ENCODE peak calls at places on chromosome 4, in seven cellular contexts. R, M, F, I, Z, S and Y are unnamed samples.

GRCh38 chr4:110287130-110287529 is 88.7 kb upstream of the ELOVL6 start:
- DNase-seq in I (no peak), M (no peak), S (no peak), F (peak; percentile 76), Z (peak; percentile 75), R (no peak), Y (no peak)

GRCh38 chr4:161792991-161793390 is 370.8 kb downstream of the FSTL5 start:
- DNase-seq in R (no peak), S (no peak), F (no peak), M (no peak), I (no peak), Z (no peak), Y (no peak)

GRCh38 chr4:108058685-108059440 is 69.2 kb downstream of the HADH start:
- DNase-seq in Z (peak; percentile 10), M (no peak), R (no peak), F (peak; percentile 94), S (no peak), I (no peak), Y (no peak)

GRCh38 chr4:11106190-11106589 is 322.5 kb downstream of the HS3ST1 start:
- DNase-seq in I (no peak), Z (peak; percentile 1), M (no peak), F (peak; percentile 1), R (no peak), S (no peak), Y (no peak)

GRCh38 chr4:83025563-83025962 is 9.4 kb upstream of the COPS4 start:
- DNase-seq in M (no peak), F (no peak), S (no peak), R (no peak), I (no peak), Z (no peak), Y (no peak)

GRCh38 chr4:118331352-118331751 is 21.5 kb downstream of the PRSS12 start:
- DNase-seq in M (no peak), S (no peak), F (no peak), Z (no peak), I (no peak), R (no peak), Y (no peak)

GRCh38 chr4:37760840-37761239 is 65.6 kb upstream of the PGM2 start:
- DNase-seq in I (no peak), F (no peak), M (no peak), R (no peak), Z (peak; percentile 64), S (no peak), Y (no peak)

GRCh38 chr4:98290511-98290910 is 29.3 kb downstream of the RAP1GDS1 start:
- DNase-seq in R (no peak), I (no peak), Z (peak; percentile 67), M (no peak), S (no peak), F (peak; percentile 30), Y (no peak)

GRCh38 chr4:108405586-108405985 is 214.8 kb upstream of the RPL34 start:
- DNase-seq in F (no peak), I (no peak), Z (no peak), S (no peak), R (no peak), M (no peak), Y (no peak)

GRCh38 chr4:81600511-81601269 is 129.0 kb upstream of the RASGEF1B start:
- DNase-seq in R (no peak), M (no peak), Z (no peak), I (no peak), S (no peak), F (peak; percentile 48), Y (no peak)

GRCh38 chr4:123699823-123700822 is 303.5 kb downstream of the SPRY1 start:
- DNase-seq in S (no peak), Z (peak; percentile 98), F (peak; percentile 88), I (no peak), R (no peak), M (no peak), Y (no peak)